ENCODE peak calls at places on chromosomes 3 and 15, in five cellular contexts. One of them, this sample, is unnamed.
A peak's percentile ranks its signal among the peaks of the same experiment; 100 is the strongest.

GRCh38 chr15:58440181-58440910 is 8.6 kb downstream of the LIPC start:
- DNase-seq in stomach: peak; percentile 76
- DNase-seq in neural crest cell: no peak
- DNase-seq in HFFc6: peak; percentile 41
- DNase-seq in GM20000: no peak
- DNase-seq in this sample: no peak

GRCh38 chr3:128723477-128723876 is 2.5 kb upstream of the RAB7A start:
- DNase-seq in neural crest cell: no peak
- DNase-seq in stomach: no peak
- DNase-seq in HFFc6: no peak
- DNase-seq in GM20000: no peak
- DNase-seq in this sample: no peak

GRCh38 chr15:31606261-31606669 is 279.6 kb downstream of the KLF13 start:
- DNase-seq in stomach: no peak
- DNase-seq in HFFc6: peak; percentile 79
- DNase-seq in neural crest cell: no peak
- DNase-seq in GM20000: no peak
- DNase-seq in this sample: no peak

GRCh38 chr3:81490541-81491288 is 270.7 kb downstream of the GBE1 start:
- DNase-seq in GM20000: peak; percentile 47
- DNase-seq in HFFc6: peak; percentile 79
- DNase-seq in stomach: peak; percentile 80
- DNase-seq in neural crest cell: peak; percentile 92
- DNase-seq in this sample: peak; percentile 56

GRCh38 chr15:88629071-88629470 is 7.9 kb downstream of the AEN start:
- DNase-seq in neural crest cell: no peak
- DNase-seq in stomach: no peak
- DNase-seq in HFFc6: no peak
- DNase-seq in GM20000: no peak
- DNase-seq in this sample: no peak

GRCh38 chr3:72458365-72458764 is 389.9 kb downstream of the SHQ1 start:
- DNase-seq in stomach: peak; percentile 43
- DNase-seq in HFFc6: no peak
- DNase-seq in neural crest cell: no peak
- DNase-seq in GM20000: no peak
- DNase-seq in this sample: no peak

GRCh38 chr15:84681822-84682221 is 23.8 kb upstream of the NMB start:
- DNase-seq in GM20000: no peak
- DNase-seq in HFFc6: no peak
- DNase-seq in stomach: no peak
- DNase-seq in neural crest cell: no peak
- DNase-seq in this sample: no peak

GRCh38 chr15:60972866-60973265 is 256.2 kb downstream of the RORA start:
- DNase-seq in neural crest cell: no peak
- DNase-seq in stomach: no peak
- DNase-seq in HFFc6: peak; percentile 74
- DNase-seq in GM20000: no peak
- DNase-seq in this sample: no peak

GRCh38 chr15:85730001-85730820 is 64.5 kb downstream of the KLHL25 start:
- DNase-seq in stomach: no peak
- DNase-seq in HFFc6: peak; percentile 63
- DNase-seq in neural crest cell: peak; percentile 45
- DNase-seq in GM20000: peak; percentile 71
- DNase-seq in this sample: peak; percentile 63

GRCh38 chr15:36430280-36430679 is 149.1 kb upstream of the CDIN1 start:
- DNase-seq in GM20000: no peak
- DNase-seq in HFFc6: no peak
- DNase-seq in neural crest cell: no peak
- DNase-seq in stomach: no peak
- DNase-seq in this sample: no peak

GRCh38 chr3:126932188-126932931 is 50.6 kb upstream of the PLXNA1 start:
- DNase-seq in GM20000: no peak
- DNase-seq in neural crest cell: no peak
- DNase-seq in stomach: no peak
- DNase-seq in HFFc6: peak; percentile 21
- DNase-seq in this sample: no peak

GRCh38 chr3:181417748-181418147 is 294.0 kb upstream of the SOX2 start:
- DNase-seq in GM20000: no peak
- DNase-seq in HFFc6: no peak
- DNase-seq in stomach: no peak
- DNase-seq in neural crest cell: peak; percentile 20
- DNase-seq in this sample: no peak

GRCh38 chr3:69329897-69330296 is 56.0 kb downstream of the FRMD4B start:
- DNase-seq in GM20000: no peak
- DNase-seq in stomach: no peak
- DNase-seq in HFFc6: peak; percentile 71
- DNase-seq in neural crest cell: no peak
- DNase-seq in this sample: no peak

GRCh38 chr3:101884776-101885175 is 35.5 kb downstream of the NFKBIZ start:
- DNase-seq in stomach: no peak
- DNase-seq in neural crest cell: no peak
- DNase-seq in HFFc6: no peak
- DNase-seq in GM20000: no peak
- DNase-seq in this sample: no peak

GRCh38 chr15:56045068-56045748 is 51.8 kb upstream of the NEDD4 start:
- DNase-seq in GM20000: no peak
- DNase-seq in HFFc6: peak; percentile 30
- DNase-seq in stomach: no peak
- DNase-seq in neural crest cell: no peak
- DNase-seq in this sample: no peak

GRCh38 chr15:50059203-50059772 is 59.7 kb downstream of the ATP8B4 start:
- DNase-seq in HFFc6: no peak
- DNase-seq in neural crest cell: no peak
- DNase-seq in GM20000: no peak
- DNase-seq in stomach: no peak
- DNase-seq in this sample: no peak

GRCh38 chr3:98657429-98657828 is 64.0 kb upstream of the CPOX start:
- DNase-seq in neural crest cell: no peak
- DNase-seq in stomach: peak; percentile 70
- DNase-seq in GM20000: peak; percentile 54
- DNase-seq in HFFc6: no peak
- DNase-seq in this sample: peak; percentile 61
- TF ChIP-seq CTCF in neural crest cell: peak; percentile 57
- TF ChIP-seq CTCF in stomach: no peak
- TF ChIP-seq CTCF in GM20000: peak; percentile 13
- TF ChIP-seq CTCF in HFFc6: no peak
- TF ChIP-seq CTCF in this sample: peak; percentile 70

GRCh38 chr15:43186003-43186353 is 775 bp downstream of the CCNDBP1 start:
- DNase-seq in GM20000: no peak
- DNase-seq in neural crest cell: no peak
- DNase-seq in HFFc6: no peak
- DNase-seq in stomach: no peak
- DNase-seq in this sample: peak; percentile 48
- TF ChIP-seq CTCF in GM20000: no peak
- TF ChIP-seq CTCF in neural crest cell: no peak
- TF ChIP-seq CTCF in HFFc6: no peak
- TF ChIP-seq CTCF in stomach: no peak
- TF ChIP-seq CTCF in this sample: no peak

GRCh38 chr15:34217587-34218225 is 7.1 kb upstream of the EMC4 start:
- DNase-seq in neural crest cell: no peak
- DNase-seq in HFFc6: peak; percentile 82
- DNase-seq in stomach: no peak
- DNase-seq in GM20000: no peak
- DNase-seq in this sample: no peak

GRCh38 chr15:34214135-34214534 is 4.2 kb upstream of the KATNBL1 start:
- DNase-seq in GM20000: no peak
- DNase-seq in stomach: no peak
- DNase-seq in neural crest cell: no peak
- DNase-seq in HFFc6: no peak
- DNase-seq in this sample: no peak

GRCh38 chr15:34209421-34210282 is at the start of gene KATNBL1:
- DNase-seq in GM20000: peak; percentile 98
- DNase-seq in neural crest cell: peak; percentile 99
- DNase-seq in stomach: peak; percentile 97
- DNase-seq in HFFc6: peak; percentile 86
- DNase-seq in this sample: peak; percentile 97

GRCh38 chr15:34216527-34217270 is 6.8 kb upstream of the KATNBL1 start:
- DNase-seq in HFFc6: no peak
- DNase-seq in neural crest cell: no peak
- DNase-seq in GM20000: no peak
- DNase-seq in stomach: no peak
- DNase-seq in this sample: no peak

DNA sequence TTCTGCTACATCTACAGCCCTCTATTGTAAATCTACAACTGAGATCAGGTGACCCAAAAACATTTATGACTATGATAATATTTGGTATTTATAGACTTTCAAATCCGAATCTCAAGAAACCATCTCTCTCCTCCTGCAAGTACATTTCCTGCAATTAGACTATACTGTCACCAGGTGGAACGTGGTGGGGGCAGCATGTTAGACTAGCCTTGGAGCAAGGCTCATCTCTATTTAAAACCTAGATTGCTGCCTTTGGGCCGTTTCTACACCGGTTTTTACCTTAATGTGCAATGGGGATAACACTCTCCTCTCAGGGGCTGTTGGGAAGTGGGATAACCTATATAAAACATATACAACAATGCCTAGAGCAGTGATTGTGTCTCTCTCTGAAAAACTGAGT is 3.8 kb upstream of the KATNBL1 start:
- DNase-seq in HFFc6: no peak
- DNase-seq in stomach: no peak
- DNase-seq in neural crest cell: no peak
- DNase-seq in GM20000: no peak
- DNase-seq in this sample: no peak
- TF ChIP-seq CTCF in HFFc6: no peak
- TF ChIP-seq CTCF in stomach: no peak
- TF ChIP-seq CTCF in neural crest cell: no peak
- TF ChIP-seq CTCF in GM20000: no peak
- TF ChIP-seq CTCF in this sample: no peak

DNA sequence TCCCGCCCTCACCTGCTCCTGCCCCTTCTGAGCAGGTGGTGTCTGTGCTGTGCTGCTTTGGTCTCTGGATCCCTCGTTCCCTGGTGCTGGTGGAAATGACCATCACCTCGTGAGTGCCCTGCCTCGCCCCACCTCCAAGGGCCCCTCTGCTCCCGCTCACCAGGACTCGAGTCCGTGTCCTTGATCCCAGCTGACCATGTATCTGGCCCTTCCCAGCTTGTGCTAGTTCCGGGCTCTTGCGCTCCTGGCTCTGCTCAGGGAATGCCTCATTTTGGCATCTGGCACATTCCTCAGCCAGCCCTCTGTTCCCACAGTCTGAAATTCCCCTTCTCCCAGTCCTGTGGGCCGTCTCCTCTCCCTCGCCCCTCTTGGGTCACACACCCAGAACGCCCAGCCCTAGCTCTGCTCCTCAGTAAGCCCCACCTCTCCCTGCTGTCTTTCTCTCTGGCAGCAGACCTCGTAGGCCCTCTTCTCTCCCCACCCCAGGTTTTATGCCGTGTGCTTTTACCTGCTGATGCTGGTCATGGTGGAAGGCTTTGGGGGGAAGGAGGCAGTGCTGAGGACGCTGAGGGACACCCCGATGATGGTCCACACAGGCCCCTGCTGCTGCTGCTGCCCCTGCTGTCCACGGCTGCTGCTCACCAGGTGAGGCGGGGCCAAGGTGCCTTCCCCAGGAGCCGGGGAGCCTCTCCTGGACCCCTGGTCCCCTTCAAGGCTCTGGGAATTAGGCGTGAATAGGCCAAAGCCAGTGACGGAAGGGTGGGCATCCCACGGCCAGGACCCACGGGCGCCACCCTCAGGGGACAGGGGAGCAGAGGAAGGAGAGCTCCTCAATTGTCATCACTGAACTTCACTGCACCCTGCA is 11.5 kb downstream of the SLC51A start:
- DNase-seq in HFFc6: no peak
- DNase-seq in GM20000: no peak
- DNase-seq in stomach: no peak
- DNase-seq in neural crest cell: no peak
- DNase-seq in this sample: no peak
- TF ChIP-seq CTCF in HFFc6: no peak
- TF ChIP-seq CTCF in GM20000: no peak
- TF ChIP-seq CTCF in stomach: no peak
- TF ChIP-seq CTCF in neural crest cell: no peak
- TF ChIP-seq CTCF in this sample: no peak

GRCh38 chr3:185347392-185347791 is 15.5 kb upstream of the MAP3K13 start:
- DNase-seq in neural crest cell: no peak
- DNase-seq in stomach: no peak
- DNase-seq in GM20000: no peak
- DNase-seq in HFFc6: no peak
- DNase-seq in this sample: no peak
- TF ChIP-seq CTCF in neural crest cell: no peak
- TF ChIP-seq CTCF in stomach: no peak
- TF ChIP-seq CTCF in GM20000: no peak
- TF ChIP-seq CTCF in HFFc6: no peak
- TF ChIP-seq CTCF in this sample: no peak

DNA sequence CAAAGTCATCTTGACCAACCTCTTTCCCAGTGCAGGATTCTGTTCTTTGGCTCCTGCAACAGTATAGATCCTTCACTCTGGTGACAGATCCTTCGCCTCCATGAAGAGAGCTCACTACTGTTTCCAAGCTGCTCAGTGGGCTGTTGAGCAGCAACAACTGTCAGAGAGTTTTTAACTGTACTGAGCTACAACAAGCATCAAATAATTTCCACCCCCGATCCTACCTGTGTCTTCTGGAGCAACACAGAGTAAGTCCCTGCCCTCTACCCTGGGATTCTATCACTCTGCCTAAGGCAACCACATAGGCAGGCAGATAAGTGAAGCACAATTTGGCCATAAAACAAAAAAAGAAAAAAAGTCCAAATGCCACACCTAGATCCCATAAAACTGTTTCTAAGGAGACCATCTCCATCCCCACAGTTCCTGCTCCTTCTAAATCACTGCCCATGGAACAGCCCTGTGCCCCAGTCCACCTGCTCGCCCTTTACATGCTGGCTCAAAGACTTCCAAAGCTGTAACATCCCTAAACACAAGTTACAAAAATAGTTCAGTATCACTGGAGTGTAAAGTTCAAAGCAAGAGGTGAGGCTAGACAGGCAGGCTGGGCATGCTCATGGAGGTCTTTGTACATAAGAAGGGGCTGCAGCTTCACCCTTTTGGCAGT is 37.8 kb upstream of the ANPEP start:
- DNase-seq in HFFc6: no peak
- DNase-seq in stomach: no peak
- DNase-seq in GM20000: no peak
- DNase-seq in neural crest cell: no peak
- DNase-seq in this sample: no peak
- TF ChIP-seq CTCF in HFFc6: no peak
- TF ChIP-seq CTCF in stomach: no peak
- TF ChIP-seq CTCF in GM20000: no peak
- TF ChIP-seq CTCF in neural crest cell: no peak
- TF ChIP-seq CTCF in this sample: no peak